ENCODE peak calls at places on chromosomes 7 and 10, in five cellular contexts. E is MCF 10A; Z is retina; N is left cardiac atrium; A is stimulated activated CD8-positive, alpha-beta memory T cell treated with anti-CD3 and anti-CD28 coated beads, Interleukin-15, amount 100 ng/mL, for 24 hours. B is an unnamed sample.

GRCh38 chr10:106355450-106355849 is 809.1 kb downstream of the SORCS1 start:
- DNase-seq in E (peak), Z (no peak), N (no peak), A (no peak), B (peak)

GRCh38 chr7:12947465-12947864 is 260.0 kb downstream of the ARL4A start:
- DNase-seq in E (no peak), Z (no peak), N (no peak), A (no peak), B (no peak)

GRCh38 chr10:110273474-110273873 is 31.2 kb downstream of the SMNDC1 start:
- DNase-seq in E (peak), Z (no peak), N (peak), A (no peak), B (peak)

GRCh38 chr10:78890506-78890905 is 178.3 kb upstream of the ZMIZ1 start:
- DNase-seq in E (no peak), Z (no peak), N (no peak), A (no peak), B (no peak)

GRCh38 chr10:31103096-31103495 is 71.4 kb upstream of the ZNF438 start:
- DNase-seq in E (no peak), Z (peak), N (no peak), A (no peak), B (no peak)

GRCh38 chr10:126384269-126384873 is 3.9 kb downstream of the ADAM12 start:
- DNase-seq in E (peak), Z (no peak), N (no peak), A (no peak), B (no peak)

GRCh38 chr7:98193474-98194180 is 17.6 kb upstream of the BHLHA15 start:
- DNase-seq in E (no peak), Z (no peak), N (no peak), A (no peak), B (no peak)

GRCh38 chr7:128409435-128410091 is at the start of gene IMPDH1:
- DNase-seq in E (peak), Z (peak), N (peak), A (peak), B (peak)

GRCh38 chr10:127148933-127149220 is 47.5 kb downstream of the INSYN2A start:
- DNase-seq in E (peak), Z (no peak), N (no peak), A (no peak), B (no peak)

GRCh38 chr10:13340626-13341370 is 7.3 kb downstream of the SEPHS1 start:
- DNase-seq in E (no peak), Z (no peak), N (no peak), A (no peak), B (no peak)

GRCh38 chr10:119871881-119872609 is 598 bp downstream of the MCMBP start:
- DNase-seq in E (peak), Z (peak), N (peak), A (no peak), B (peak)

GRCh38 chr10:129365767-129366400 is 101.2 kb upstream of the MGMT start:
- DNase-seq in E (peak), Z (no peak), N (no peak), A (no peak), B (peak)

GRCh38 chr10:118973744-118974143 is 55.8 kb upstream of the NANOS1 start:
- DNase-seq in E (no peak), Z (no peak), N (no peak), A (no peak), B (no peak)

GRCh38 chr7:69599879-69600764 is 1.8 kb downstream of the AUTS2 start:
- DNase-seq in E (no peak), Z (peak), N (no peak), A (no peak), B (no peak)

GRCh38 chr10:99172130-99172738 is 63.4 kb downstream of the HPSE2 start:
- DNase-seq in E (peak), Z (peak), N (no peak), A (no peak), B (peak)

GRCh38 chr10:122821808-122822207 is 23.8 kb downstream of the CUZD1 start:
- DNase-seq in E (no peak), Z (no peak), N (no peak), A (no peak), B (no peak)

GRCh38 chr7:69597278-69598076 is 798 bp upstream of the AUTS2 start:
- DNase-seq in E (no peak), Z (peak), N (peak), A (no peak), B (no peak)

GRCh38 chr10:16832351-16833080 is 15.3 kb upstream of the RSU1 start:
- DNase-seq in E (peak), Z (no peak), N (peak), A (no peak), B (no peak)

GRCh38 chr10:44261296-44261695 is 123.6 kb downstream of the CXCL12 start:
- DNase-seq in E (no peak), Z (no peak), N (peak), A (no peak), B (no peak)

GRCh38 chr10:132884041-132884440 is 58.3 kb downstream of the CFAP46 start:
- DNase-seq in E (no peak), Z (no peak), N (peak), A (no peak), B (no peak)

GRCh38 chr7:21357146-21358097 is 70.5 kb upstream of the SP4 start:
- DNase-seq in E (no peak), Z (no peak), N (no peak), A (no peak), B (no peak)

GRCh38 chr10:28959850-28960501 is 282.7 kb downstream of the BAMBI start:
- DNase-seq in E (no peak), Z (no peak), N (no peak), A (no peak), B (no peak)

GRCh38 chr7:85004402-85004801 is 182.5 kb downstream of the SEMA3D start:
- DNase-seq in E (no peak), Z (no peak), N (no peak), A (no peak), B (peak)

GRCh38 chr7:24978837-24979469 is 1.0 kb downstream of the OSBPL3 start:
- DNase-seq in E (no peak), Z (peak), N (no peak), A (no peak), B (no peak)

GRCh38 chr7:33619264-33619663 is 286.1 kb upstream of the BMPER start:
- DNase-seq in E (no peak), Z (no peak), N (no peak), A (no peak), B (no peak)

GRCh38 chr7:132516042-132516840 is 60.0 kb downstream of the PLXNA4 start:
- DNase-seq in E (peak), Z (no peak), N (no peak), A (no peak), B (no peak)

GRCh38 chr10:128440513-128441160 is 314.4 kb upstream of the MKI67 start:
- DNase-seq in E (no peak), Z (peak), N (no peak), A (no peak), B (no peak)

GRCh38 chr7:80277434-80278427 is 143.1 kb downstream of the GNAI1 start:
- DNase-seq in E (peak), Z (no peak), N (no peak), A (no peak), B (peak)

GRCh38 chr7:155862516-155863257 is 50.4 kb upstream of the SHH start:
- DNase-seq in E (no peak), Z (no peak), N (no peak), A (no peak), B (no peak)

GRCh38 chr7:26684447-26684846 is 179.9 kb downstream of the SKAP2 start:
- DNase-seq in E (no peak), Z (no peak), N (no peak), A (no peak), B (no peak)

GRCh38 chr7:41421056-41421455 is 281.8 kb downstream of the INHBA start:
- DNase-seq in E (no peak), Z (no peak), N (no peak), A (no peak), B (no peak)

GRCh38 chr10:112184052-112184371 is 447 bp upstream of the GPAM start:
- DNase-seq in E (no peak), Z (no peak), N (no peak), A (no peak), B (no peak)

GRCh38 chr7:23546897-23547572 is 15.3 kb upstream of the TRA2A start:
- DNase-seq in E (peak), Z (peak), N (peak), A (no peak), B (peak)

GRCh38 chr10:27844223-27844622 is 98.6 kb upstream of the MKX start:
- DNase-seq in E (no peak), Z (no peak), N (no peak), A (no peak), B (no peak)

GRCh38 chr10:12958546-12959110 is 42.9 kb downstream of the CCDC3 start:
- DNase-seq in E (no peak), Z (no peak), N (no peak), A (no peak), B (no peak)

GRCh38 chr7:130473289-130473688 is 18.6 kb upstream of the MEST start:
- DNase-seq in E (no peak), Z (no peak), N (no peak), A (no peak), B (no peak)

B was measured in SK-MEL-5.